ENCODE peak calls at places on chromosomes 11 and 22, in four cellular contexts. M, Q, I and K are unnamed samples.

GRCh38 chr11:74024630-74025029 is 15.7 kb upstream of the UCP3 start:
- DNase-seq in M (no peak), I (no peak), Q (peak), K (peak)

GRCh38 chr11:62545437-62546243 is 966 bp downstream of the AHNAK start:
- DNase-seq in I (peak), M (peak), Q (peak), K (peak)

GRCh38 chr11:96168623-96169022 is 174.4 kb downstream of the MAML2 start:
- DNase-seq in M (peak), I (peak), Q (peak), K (no peak)

GRCh38 chr11:133038850-133039249 is 493.5 kb downstream of the OPCML start:
- DNase-seq in I (no peak), Q (no peak), M (no peak), K (no peak)

GRCh38 chr22:49046546-49047305 is 780.9 kb downstream of the BRD1 start:
- DNase-seq in I (peak), Q (no peak), M (peak), K (no peak)

GRCh38 chr11:849951-850776 is 7.5 kb downstream of the TSPAN4 start:
- DNase-seq in M (no peak), I (no peak), Q (no peak), K (no peak)

GRCh38 chr11:134124660-134125451 is 56.0 kb downstream of the JAM3 start:
- DNase-seq in M (no peak), I (no peak), Q (no peak), K (peak)

GRCh38 chr22:30892286-30892685 is 76.3 kb downstream of the MORC2 start:
- DNase-seq in I (no peak), Q (no peak), M (no peak), K (peak)

GRCh38 chr22:45096256-45096907 is 67.3 kb upstream of the NUP50 start:
- DNase-seq in Q (peak), I (peak), M (no peak), K (peak)

GRCh38 chr11:58574851-58575250 is 805 bp downstream of the LPXN start:
- DNase-seq in M (no peak), Q (no peak), I (no peak), K (no peak)

GRCh38 chr11:84780689-84781293 is 846.4 kb downstream of the DLG2 start:
- DNase-seq in Q (no peak), I (peak), M (no peak), K (no peak)

GRCh38 chr11:36373040-36374010 is 77.2 kb downstream of the PRR5L start:
- DNase-seq in Q (no peak), I (peak), M (no peak), K (no peak)

GRCh38 chr11:131356201-131356600 is 14.2 kb upstream of the NTM start:
- DNase-seq in M (no peak), Q (no peak), I (no peak), K (no peak)

GRCh38 chr11:128725630-128726461 is 32.0 kb downstream of the FLI1 start:
- DNase-seq in M (no peak), Q (peak), I (no peak), K (no peak)

GRCh38 chr11:45233121-45233803 is 52.9 kb downstream of the SYT13 start:
- DNase-seq in I (peak), M (no peak), Q (peak), K (peak)

GRCh38 chr22:29259253-29259899 is 8.4 kb downstream of the RHBDD3 start:
- DNase-seq in Q (no peak), I (peak), M (no peak), K (no peak)

GRCh38 chr22:30212363-30212995 is 34.1 kb downstream of the LIF start:
- DNase-seq in Q (peak), I (peak), M (peak), K (peak)

GRCh38 chr22:44200451-44200850 is 19.7 kb downstream of the PARVG start:
- DNase-seq in I (no peak), M (no peak), Q (no peak), K (no peak)

GRCh38 chr11:121928597-121929580 is 187.1 kb downstream of the BLID start:
- DNase-seq in M (no peak), Q (no peak), I (no peak), K (no peak)

GRCh38 chr22:24094966-24095365 is 83.9 kb downstream of the CABIN1 start:
- DNase-seq in M (peak), I (no peak), Q (no peak), K (no peak)

GRCh38 chr11:64457416-64458010 is 98.6 kb downstream of the RPS6KA4 start:
- DNase-seq in Q (no peak), I (no peak), M (no peak), K (peak)

GRCh38 chr11:60840711-60841430 is 1.0 kb upstream of the CCDC86 start:
- DNase-seq in I (no peak), Q (peak), M (no peak), K (no peak)

GRCh38 chr11:81112718-81113117 is 1620.9 kb downstream of the FAM181B start:
- DNase-seq in Q (no peak), I (no peak), M (no peak), K (no peak)

GRCh38 chr22:43858156-43858895 is 4.0 kb downstream of the SULT4A1 start:
- DNase-seq in I (no peak), Q (no peak), M (no peak), K (no peak)

GRCh38 chr11:102560555-102561011 is 30.0 kb upstream of the MMP7 start:
- DNase-seq in M (no peak), I (no peak), Q (peak), K (no peak)

GRCh38 chr11:65580756-65581155 is 4.9 kb downstream of the EHBP1L1 start:
- DNase-seq in Q (no peak), I (no peak), M (no peak), K (no peak)

GRCh38 chr11:103543456-103543855 is 434.2 kb downstream of the DYNC2H1 start:
- DNase-seq in I (no peak), Q (no peak), M (no peak), K (no peak)

GRCh38 chr11:43942651-43943356 is 367 bp downstream of the C11orf96 start:
- DNase-seq in I (peak), Q (no peak), M (no peak), K (no peak)

GRCh38 chr11:63609536-63609935 is 4.7 kb downstream of the PLAAT3 start:
- DNase-seq in I (no peak), M (peak), Q (no peak), K (peak)

GRCh38 chr22:41561335-41561734 is 525 bp downstream of the CSDC2 start:
- DNase-seq in M (no peak), I (no peak), Q (no peak), K (no peak)

GRCh38 chr22:24039046-24039445 is 27.9 kb downstream of the CABIN1 start:
- DNase-seq in I (no peak), Q (no peak), M (no peak), K (no peak)

GRCh38 chr11:27373856-27374602 is 11.0 kb upstream of the CCDC34 start:
- DNase-seq in I (no peak), M (no peak), Q (no peak), K (no peak)

GRCh38 chr11:74615988-74616387 is 23.6 kb downstream of the POLD3 start:
- DNase-seq in Q (no peak), I (no peak), M (no peak), K (no peak)

GRCh38 chr11:75954039-75954438 is 139.0 kb downstream of the UVRAG start:
- DNase-seq in I (no peak), Q (no peak), M (no peak), K (no peak)

GRCh38 chr11:35282226-35282882 is 137.0 kb downstream of the SLC1A2 start:
- DNase-seq in M (no peak), Q (no peak), I (peak), K (no peak)

DNA sequence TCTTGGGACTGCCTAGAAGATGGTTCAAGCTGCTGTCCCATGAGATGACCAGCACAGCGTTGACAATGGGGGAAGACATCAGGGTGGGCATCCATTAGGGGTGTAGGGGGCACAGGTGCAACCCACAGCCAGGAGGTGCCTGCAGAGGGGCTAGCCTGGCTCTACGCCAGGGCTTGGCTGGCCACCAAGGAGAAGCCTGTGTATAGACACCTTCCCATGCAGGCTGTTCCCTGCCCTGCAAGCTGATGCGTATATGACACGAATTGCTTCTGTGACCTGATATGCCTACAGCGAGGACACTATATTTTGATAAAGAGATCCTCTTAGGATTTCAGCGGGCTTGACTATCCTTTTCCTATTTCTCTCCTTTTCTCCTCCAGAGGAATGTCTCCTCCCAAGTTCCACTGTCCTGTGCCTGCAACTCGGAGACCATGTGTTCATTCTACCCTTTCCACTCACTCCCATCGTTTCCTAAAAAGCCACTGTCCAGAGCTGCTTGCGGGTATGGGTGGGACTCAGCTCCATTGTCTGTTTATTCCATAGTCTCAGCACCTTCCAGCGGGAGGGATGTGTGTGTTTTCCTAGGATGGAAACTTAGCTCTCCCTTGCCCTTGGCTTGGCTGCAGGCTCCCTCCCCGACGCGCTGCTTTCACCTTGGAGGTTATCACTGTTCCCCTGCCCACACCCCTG is 56.1 kb downstream of the ST14 start:
- DNase-seq in M (no peak), Q (no peak), I (no peak), K (peak)
- H3K27ac ChIP-seq in M (no peak), Q (no peak), I (no peak), K (no peak)

GRCh38 chr11:123584737-123585136 is 69.7 kb downstream of the SCN3B start:
- DNase-seq in I (no peak), M (no peak), Q (no peak), K (no peak)

GRCh38 chr11:123585206-123585605 is 69.2 kb downstream of the SCN3B start:
- DNase-seq in Q (no peak), I (no peak), M (no peak), K (peak)

GRCh38 chr11:123581651-123582399 is 72.6 kb downstream of the SCN3B start:
- DNase-seq in Q (no peak), I (no peak), M (no peak), K (no peak)

GRCh38 chr11:123584186-123584585 is 70.2 kb downstream of the SCN3B start:
- DNase-seq in M (no peak), Q (no peak), I (no peak), K (no peak)

GRCh38 chr11:123582992-123583504 is 71.4 kb downstream of the SCN3B start:
- DNase-seq in M (no peak), Q (no peak), I (no peak), K (no peak)
- TF ChIP-seq POLR2A in M (no peak), Q (no peak), I (no peak), K (no peak)

GRCh38 chr11:120079750-120080610 is 57.9 kb downstream of the TRIM29 start:
- DNase-seq in M (no peak), I (no peak), Q (no peak), K (peak)
- TF ChIP-seq CTCF in M (no peak), I (no peak), Q (peak), K (peak)

DNA sequence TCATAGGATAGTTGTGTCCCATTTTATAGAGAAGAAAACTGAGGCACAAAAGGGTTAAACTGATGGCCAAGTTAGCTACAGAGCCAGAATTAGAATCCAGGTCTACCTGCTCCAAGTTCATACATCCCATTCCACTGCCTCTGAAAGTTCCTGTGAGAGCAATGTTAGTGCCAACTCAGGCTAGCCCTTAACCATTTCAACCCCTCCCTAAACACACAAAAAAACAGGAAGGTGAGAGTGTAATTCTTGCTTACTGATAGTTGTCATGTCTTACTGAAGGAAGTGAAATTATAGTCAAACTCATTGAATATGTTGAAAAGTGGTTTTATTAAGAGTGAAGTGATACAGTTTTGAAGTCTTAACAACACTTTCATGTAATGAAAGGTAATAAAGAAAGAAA is 2.9 kb upstream of the E2F8 start:
- DNase-seq in M (no peak), I (no peak), Q (no peak), K (no peak)
- H3K27ac ChIP-seq in M (peak), I (no peak), Q (no peak), K (peak)

DNA sequence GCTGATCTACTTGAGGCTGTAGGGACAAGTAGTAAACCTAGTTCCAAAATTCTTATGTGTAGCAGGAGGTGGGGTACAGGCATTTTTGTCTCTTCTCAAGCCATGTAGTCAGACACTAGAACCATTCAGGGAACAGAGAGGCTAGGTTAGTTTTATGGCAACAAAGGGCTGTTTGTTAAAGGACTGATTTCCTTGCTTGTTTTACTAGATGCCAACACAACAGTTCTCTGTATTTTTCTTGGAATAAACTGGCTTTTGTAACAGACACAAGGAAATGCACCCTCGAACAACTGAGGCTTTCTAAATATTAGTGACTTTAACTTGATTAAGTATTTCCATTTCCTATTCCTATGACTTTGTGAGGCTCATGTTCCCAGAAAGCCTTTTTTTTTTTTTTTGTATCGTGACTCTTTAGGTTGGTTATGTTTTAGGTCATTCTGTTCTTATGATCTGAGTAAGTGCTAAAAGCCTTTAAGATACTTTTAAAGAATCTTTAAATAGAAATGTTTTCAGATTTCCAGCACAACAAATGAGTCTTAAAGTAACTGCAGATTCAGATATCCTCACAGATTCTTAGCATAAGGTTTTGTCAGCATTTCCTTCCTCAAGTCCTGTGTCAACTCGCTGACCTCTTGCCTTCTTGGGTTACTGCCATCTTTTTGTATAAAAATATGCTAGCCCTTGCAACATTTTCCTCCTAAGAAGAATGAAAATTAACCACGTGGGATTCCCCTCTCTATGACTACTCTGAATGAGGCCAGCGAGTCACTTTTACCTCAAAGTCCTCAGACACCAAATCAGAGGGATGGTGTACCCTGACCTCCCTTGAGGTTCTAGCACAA is 92.5 kb downstream of the CCDC83 start:
- DNase-seq in Q (peak), M (no peak), I (peak), K (no peak)
- TF ChIP-seq POLR2A in Q (no peak), M (no peak), I (no peak), K (no peak)